ENCODE peak calls at places on chromosomes 6 and 20, in five cellular contexts. One of them, this sample, is unnamed.

GRCh38 chr20:21323640-21324039 is 20.5 kb downstream of the XRN2 start:
- DNase-seq in heart left ventricle: no peak
- DNase-seq in tibial nerve: no peak
- DNase-seq in psoas muscle: no peak
- DNase-seq in CD8-positive, alpha-beta memory T cell: no peak
- DNase-seq in this sample: no peak

GRCh38 chr6:142374965-142375733 is 73.3 kb downstream of the ADGRG6 start:
- DNase-seq in heart left ventricle: no peak
- DNase-seq in tibial nerve: no peak
- DNase-seq in psoas muscle: no peak
- DNase-seq in CD8-positive, alpha-beta memory T cell: no peak
- DNase-seq in this sample: no peak

GRCh38 chr6:33161354-33162320 is 30.6 kb downstream of the COL11A2 start:
- DNase-seq in heart left ventricle: peak; percentile 86
- DNase-seq in tibial nerve: peak; percentile 67
- DNase-seq in psoas muscle: peak; percentile 90
- DNase-seq in CD8-positive, alpha-beta memory T cell: peak; percentile 75
- DNase-seq in this sample: peak; percentile 85

GRCh38 chr6:152313542-152314482 is 323.4 kb downstream of the SYNE1 start:
- DNase-seq in heart left ventricle: no peak
- DNase-seq in tibial nerve: no peak
- DNase-seq in psoas muscle: no peak
- DNase-seq in CD8-positive, alpha-beta memory T cell: no peak
- DNase-seq in this sample: no peak

GRCh38 chr20:55103188-55103587 is 627.8 kb downstream of the DOK5 start:
- DNase-seq in heart left ventricle: no peak
- DNase-seq in tibial nerve: no peak
- DNase-seq in psoas muscle: no peak
- DNase-seq in CD8-positive, alpha-beta memory T cell: no peak
- DNase-seq in this sample: no peak

GRCh38 chr20:4956200-4956810 is 45.0 kb downstream of the SLC23A2 start:
- DNase-seq in heart left ventricle: no peak
- DNase-seq in tibial nerve: no peak
- DNase-seq in psoas muscle: no peak
- DNase-seq in CD8-positive, alpha-beta memory T cell: no peak
- DNase-seq in this sample: no peak

GRCh38 chr6:43953794-43954310 is 173.4 kb downstream of the MRPL14 start:
- DNase-seq in heart left ventricle: peak; percentile 53
- DNase-seq in tibial nerve: no peak
- DNase-seq in psoas muscle: peak; percentile 89
- DNase-seq in CD8-positive, alpha-beta memory T cell: no peak
- DNase-seq in this sample: no peak

GRCh38 chr6:165663736-165664552 is 903 bp upstream of the PDE10A start:
- DNase-seq in heart left ventricle: peak; percentile 50
- DNase-seq in tibial nerve: no peak
- DNase-seq in psoas muscle: no peak
- DNase-seq in CD8-positive, alpha-beta memory T cell: no peak
- DNase-seq in this sample: no peak

DNA sequence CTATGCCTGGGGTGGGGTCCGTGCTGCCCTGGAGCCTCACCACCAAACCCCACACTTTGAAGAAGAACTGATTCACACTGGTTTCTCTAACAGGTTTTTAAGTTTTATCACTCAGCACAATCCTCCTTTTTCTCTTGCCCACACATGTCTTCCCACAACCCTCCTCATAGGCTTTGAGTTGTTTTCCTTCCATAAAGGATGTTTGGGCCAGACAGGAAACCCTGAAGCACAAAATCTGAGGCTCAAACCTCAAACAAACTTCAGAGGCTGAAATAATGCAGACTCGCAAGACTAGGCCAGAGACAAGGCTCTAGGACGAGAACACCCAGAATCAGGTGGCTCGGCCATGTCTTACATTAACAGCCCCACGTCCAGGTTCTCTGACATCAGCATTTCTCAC is 35.3 kb downstream of the EZR start:
- DNase-seq in heart left ventricle: no peak
- DNase-seq in tibial nerve: no peak
- DNase-seq in psoas muscle: no peak
- DNase-seq in CD8-positive, alpha-beta memory T cell: no peak
- DNase-seq in this sample: no peak
- H3K27ac ChIP-seq in heart left ventricle: no peak overlapping the region
- H3K27ac ChIP-seq in tibial nerve: no peak overlapping the region
- H3K27ac ChIP-seq in psoas muscle: no peak overlapping the region
- H3K27ac ChIP-seq in CD8-positive, alpha-beta memory T cell: no peak overlapping the region
- H3K27ac ChIP-seq in this sample: no peak overlapping the region

GRCh38 chr20:16760431-16761304 is 12.5 kb downstream of the OTOR start:
- DNase-seq in heart left ventricle: no peak
- DNase-seq in tibial nerve: no peak
- DNase-seq in psoas muscle: no peak
- DNase-seq in CD8-positive, alpha-beta memory T cell: no peak
- DNase-seq in this sample: no peak

GRCh38 chr20:16752901-16753300 is 4.7 kb downstream of the OTOR start:
- DNase-seq in heart left ventricle: no peak
- DNase-seq in tibial nerve: no peak
- DNase-seq in psoas muscle: no peak
- DNase-seq in CD8-positive, alpha-beta memory T cell: no peak
- DNase-seq in this sample: no peak

GRCh38 chr20:16759161-16759523 is 11.0 kb downstream of the OTOR start:
- DNase-seq in heart left ventricle: no peak
- DNase-seq in tibial nerve: no peak
- DNase-seq in psoas muscle: no peak
- DNase-seq in CD8-positive, alpha-beta memory T cell: no peak
- DNase-seq in this sample: no peak

GRCh38 chr20:16761305-16761829 is 13.2 kb downstream of the OTOR start:
- DNase-seq in heart left ventricle: peak; percentile 38
- DNase-seq in tibial nerve: no peak
- DNase-seq in psoas muscle: no peak
- DNase-seq in CD8-positive, alpha-beta memory T cell: peak; percentile 6
- DNase-seq in this sample: peak; percentile 50

GRCh38 chr20:16758459-16759160 is 10.5 kb downstream of the OTOR start:
- DNase-seq in heart left ventricle: no peak
- DNase-seq in tibial nerve: no peak
- DNase-seq in psoas muscle: no peak
- DNase-seq in CD8-positive, alpha-beta memory T cell: no peak
- DNase-seq in this sample: no peak
- H3K27ac ChIP-seq in heart left ventricle: no peak overlapping the region
- H3K27ac ChIP-seq in tibial nerve: peak overlapping the region; percentile 81
- H3K27ac ChIP-seq in psoas muscle: no peak overlapping the region
- H3K27ac ChIP-seq in CD8-positive, alpha-beta memory T cell: no peak overlapping the region
- H3K27ac ChIP-seq in this sample: no peak overlapping the region

GRCh38 chr6:13479206-13479797 is 8.1 kb downstream of the GFOD1 start:
- DNase-seq in heart left ventricle: no peak
- DNase-seq in tibial nerve: no peak
- DNase-seq in psoas muscle: no peak
- DNase-seq in CD8-positive, alpha-beta memory T cell: no peak
- DNase-seq in this sample: no peak
- H3K27ac ChIP-seq in heart left ventricle: no peak overlapping the region
- H3K27ac ChIP-seq in tibial nerve: no peak overlapping the region
- H3K27ac ChIP-seq in psoas muscle: peak overlapping the region; percentile 78
- H3K27ac ChIP-seq in CD8-positive, alpha-beta memory T cell: no peak overlapping the region
- H3K27ac ChIP-seq in this sample: no peak overlapping the region

GRCh38 chr6:85452441-85452881 is 2.6 kb downstream of the NT5E start:
- DNase-seq in heart left ventricle: no peak
- DNase-seq in tibial nerve: no peak
- DNase-seq in psoas muscle: no peak
- DNase-seq in CD8-positive, alpha-beta memory T cell: no peak
- DNase-seq in this sample: no peak

GRCh38 chr6:85450578-85450884 is 648 bp downstream of the NT5E start:
- DNase-seq in heart left ventricle: no peak
- DNase-seq in tibial nerve: no peak
- DNase-seq in psoas muscle: no peak
- DNase-seq in CD8-positive, alpha-beta memory T cell: no peak
- DNase-seq in this sample: no peak

GRCh38 chr6:85449388-85449817 is 480 bp upstream of the NT5E start:
- DNase-seq in heart left ventricle: peak; percentile 34
- DNase-seq in tibial nerve: no peak
- DNase-seq in psoas muscle: no peak
- DNase-seq in CD8-positive, alpha-beta memory T cell: no peak
- DNase-seq in this sample: peak; percentile 71

GRCh38 chr6:85451586-85452306 is 1.9 kb downstream of the NT5E start:
- DNase-seq in heart left ventricle: no peak
- DNase-seq in tibial nerve: no peak
- DNase-seq in psoas muscle: no peak
- DNase-seq in CD8-positive, alpha-beta memory T cell: no peak
- DNase-seq in this sample: no peak

GRCh38 chr6:85449818-85450577 is at the start of gene NT5E:
- DNase-seq in heart left ventricle: peak; percentile 67
- DNase-seq in tibial nerve: peak; percentile 70
- DNase-seq in psoas muscle: peak; percentile 87
- DNase-seq in CD8-positive, alpha-beta memory T cell: peak; percentile 23
- DNase-seq in this sample: peak; percentile 23
- H3K27ac ChIP-seq in heart left ventricle: peak within 1 kb of the TSS; percentile 84
- H3K27ac ChIP-seq in tibial nerve: peak within 1 kb of the TSS; percentile 90
- H3K27ac ChIP-seq in psoas muscle: peak within 1 kb of the TSS; percentile 60
- H3K27ac ChIP-seq in CD8-positive, alpha-beta memory T cell: peak within 1 kb of the TSS; percentile 58
- H3K27ac ChIP-seq in this sample: peak within 1 kb of the TSS; percentile 71

GRCh38 chr6:5471044-5471443 is 209.7 kb downstream of the FARS2 start:
- DNase-seq in heart left ventricle: peak; percentile 57
- DNase-seq in tibial nerve: peak; percentile 40
- DNase-seq in psoas muscle: peak; percentile 67
- DNase-seq in CD8-positive, alpha-beta memory T cell: peak; percentile 24
- DNase-seq in this sample: peak; percentile 63

GRCh38 chr6:5468586-5468985 is 207.3 kb downstream of the FARS2 start:
- DNase-seq in heart left ventricle: no peak
- DNase-seq in tibial nerve: no peak
- DNase-seq in psoas muscle: no peak
- DNase-seq in CD8-positive, alpha-beta memory T cell: no peak
- DNase-seq in this sample: no peak

GRCh38 chr6:5469101-5469846 is 208.0 kb downstream of the FARS2 start:
- DNase-seq in heart left ventricle: no peak
- DNase-seq in tibial nerve: no peak
- DNase-seq in psoas muscle: no peak
- DNase-seq in CD8-positive, alpha-beta memory T cell: no peak
- DNase-seq in this sample: no peak

GRCh38 chr6:5472583-5472982 is 211.3 kb downstream of the FARS2 start:
- DNase-seq in heart left ventricle: no peak
- DNase-seq in tibial nerve: no peak
- DNase-seq in psoas muscle: no peak
- DNase-seq in CD8-positive, alpha-beta memory T cell: no peak
- DNase-seq in this sample: no peak

DNA sequence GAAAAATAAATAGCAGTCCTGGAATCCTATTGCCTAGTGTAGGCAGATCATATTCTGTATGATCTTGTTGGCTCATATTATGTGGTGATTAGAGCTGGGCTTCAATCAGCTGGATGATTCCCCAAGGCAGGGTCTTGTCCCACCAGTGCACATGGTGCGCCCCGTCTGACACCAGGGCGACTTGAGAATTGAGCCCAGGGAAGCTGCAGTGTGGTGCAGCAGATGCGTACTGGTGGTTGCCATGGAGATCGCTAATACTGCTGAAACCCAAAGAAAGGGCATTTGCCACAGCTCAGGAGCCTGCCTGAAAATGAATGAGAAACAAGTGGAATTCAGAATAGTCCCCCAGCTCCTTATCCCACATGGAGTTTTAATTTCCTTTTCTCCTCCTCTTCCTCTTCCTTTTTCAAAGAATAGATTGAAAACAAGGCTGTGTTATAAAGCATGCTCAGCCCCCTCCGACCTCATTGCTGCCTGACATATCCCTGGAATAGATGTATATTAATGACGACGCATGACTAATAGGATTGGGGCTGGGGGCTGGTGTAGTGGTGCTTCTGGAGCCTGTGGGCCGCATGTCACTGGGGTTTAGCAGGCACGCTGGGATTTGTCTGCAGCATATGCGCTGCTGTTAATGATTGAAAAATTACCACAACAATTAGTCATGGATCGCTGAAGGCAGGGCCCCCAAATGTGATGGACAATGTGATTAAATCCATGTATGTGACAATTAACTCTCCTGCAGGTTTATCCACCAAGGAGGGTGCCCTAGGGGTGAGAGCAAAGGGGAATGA is 210.5 kb downstream of the FARS2 start:
- DNase-seq in heart left ventricle: no peak
- DNase-seq in tibial nerve: no peak
- DNase-seq in psoas muscle: no peak
- DNase-seq in CD8-positive, alpha-beta memory T cell: no peak
- DNase-seq in this sample: no peak
- H3K27ac ChIP-seq in heart left ventricle: no peak overlapping the region
- H3K27ac ChIP-seq in tibial nerve: no peak overlapping the region
- H3K27ac ChIP-seq in psoas muscle: no peak overlapping the region
- H3K27ac ChIP-seq in CD8-positive, alpha-beta memory T cell: no peak overlapping the region
- H3K27ac ChIP-seq in this sample: no peak overlapping the region

GRCh38 chr20:25394276-25394675 is 3.6 kb upstream of the ABHD12 start:
- DNase-seq in heart left ventricle: no peak
- DNase-seq in tibial nerve: no peak
- DNase-seq in psoas muscle: no peak
- DNase-seq in CD8-positive, alpha-beta memory T cell: no peak
- DNase-seq in this sample: no peak

GRCh38 chr20:25394996-25395395 is 4.4 kb upstream of the ABHD12 start:
- DNase-seq in heart left ventricle: no peak
- DNase-seq in tibial nerve: no peak
- DNase-seq in psoas muscle: no peak
- DNase-seq in CD8-positive, alpha-beta memory T cell: no peak
- DNase-seq in this sample: no peak

GRCh38 chr20:25390538-25391528 is at the start of gene ABHD12:
- DNase-seq in heart left ventricle: peak; percentile 96
- DNase-seq in tibial nerve: peak; percentile 93
- DNase-seq in psoas muscle: peak; percentile 97
- DNase-seq in CD8-positive, alpha-beta memory T cell: peak; percentile 91
- DNase-seq in this sample: peak; percentile 91

GRCh38 chr20:25389381-25389857 is 1.2 kb downstream of the ABHD12 start:
- DNase-seq in heart left ventricle: no peak
- DNase-seq in tibial nerve: no peak
- DNase-seq in psoas muscle: no peak
- DNase-seq in CD8-positive, alpha-beta memory T cell: no peak
- DNase-seq in this sample: no peak

GRCh38 chr20:25389858-25390537 is 637 bp downstream of the ABHD12 start:
- DNase-seq in heart left ventricle: peak; percentile 49
- DNase-seq in tibial nerve: peak; percentile 13
- DNase-seq in psoas muscle: peak; percentile 64
- DNase-seq in CD8-positive, alpha-beta memory T cell: peak; percentile 1
- DNase-seq in this sample: peak; percentile 2
- H3K27ac ChIP-seq in heart left ventricle: peak overlapping the region; percentile 90
- H3K27ac ChIP-seq in tibial nerve: peak overlapping the region; percentile 97
- H3K27ac ChIP-seq in psoas muscle: peak overlapping the region; percentile 85
- H3K27ac ChIP-seq in CD8-positive, alpha-beta memory T cell: peak overlapping the region; percentile 51
- H3K27ac ChIP-seq in this sample: peak overlapping the region; percentile 51

GRCh38 chr6:61679625-61680024 is 606.4 kb downstream of the KHDRBS2 start:
- DNase-seq in heart left ventricle: no peak
- DNase-seq in tibial nerve: no peak
- DNase-seq in psoas muscle: no peak
- DNase-seq in CD8-positive, alpha-beta memory T cell: no peak
- DNase-seq in this sample: no peak

DNA sequence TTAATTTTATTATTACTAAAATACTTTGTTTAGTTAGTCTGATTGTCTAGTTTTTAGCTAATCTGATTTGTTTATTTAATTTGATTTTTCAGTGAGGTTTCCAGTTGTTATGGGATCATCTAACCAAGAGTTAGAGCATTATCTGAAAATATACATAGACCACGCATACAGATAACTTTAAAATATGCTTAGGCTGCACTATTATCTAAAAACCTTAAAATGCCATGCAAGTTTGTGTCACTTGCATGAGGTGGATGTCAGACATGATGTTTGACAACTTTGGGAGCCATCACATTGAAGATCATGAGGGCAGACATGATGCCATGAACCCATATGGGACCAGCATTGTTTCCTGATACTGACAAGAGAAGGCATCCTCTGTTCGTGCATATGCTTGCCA is 610.3 kb downstream of the KHDRBS2 start:
- DNase-seq in heart left ventricle: no peak
- DNase-seq in tibial nerve: no peak
- DNase-seq in psoas muscle: no peak
- DNase-seq in CD8-positive, alpha-beta memory T cell: no peak
- DNase-seq in this sample: no peak
- H3K27ac ChIP-seq in heart left ventricle: no peak overlapping the region
- H3K27ac ChIP-seq in tibial nerve: no peak overlapping the region
- H3K27ac ChIP-seq in psoas muscle: no peak overlapping the region
- H3K27ac ChIP-seq in CD8-positive, alpha-beta memory T cell: no peak overlapping the region
- H3K27ac ChIP-seq in this sample: no peak overlapping the region

This sample was measured in CD8-positive, alpha-beta T cell.